ENCODE peak calls at places on chromosome 4, in five cellular contexts. Q is OCI-LY7, H is RWPE1, S is WTC11, Y is foreskin fibroblast. P is an unnamed sample.

GRCh38 chr4:75880278-75880677 is 22.0 kb downstream of the PPEF2 start:
- DNase-seq in H (no peak), Q (no peak), S (no peak), Y (no peak), P (no peak)

GRCh38 chr4:87073570-87074470 is 139.0 kb downstream of the AFF1 start:
- DNase-seq in Y (no peak), S (no peak), H (no peak), Q (peak; percentile 82), P (peak; percentile 72)

GRCh38 chr4:95044204-95044848 is 286.6 kb downstream of the BMPR1B start:
- DNase-seq in S (no peak), Q (no peak), Y (no peak), H (no peak), P (no peak)

GRCh38 chr4:94757192-94758140 is at the start of gene BMPR1B:
- DNase-seq in S (peak; percentile 24), H (peak; percentile 45), Q (no peak), Y (peak; percentile 40), P (peak; percentile 69)

GRCh38 chr4:181854142-181854541 is 389.1 kb upstream of the TENM3 start:
- DNase-seq in H (peak; percentile 26), Q (no peak), Y (no peak), S (no peak), P (no peak)

GRCh38 chr4:61068745-61069144 is 131.4 kb upstream of the ADGRL3 start:
- DNase-seq in Q (no peak), H (peak; percentile 1), S (no peak), Y (no peak), P (no peak)

GRCh38 chr4:186266699-186267467 is 894 bp downstream of the F11 start:
- DNase-seq in H (no peak), Q (no peak), S (peak; percentile 61), Y (no peak), P (no peak)

GRCh38 chr4:57943672-57944071 is 833.5 kb upstream of the IGFBP7 start:
- DNase-seq in S (no peak), Q (no peak), H (no peak), Y (no peak), P (no peak)

GRCh38 chr4:174631901-174632758 is 109.8 kb upstream of the HPGD start:
- DNase-seq in H (peak; percentile 45), Y (peak; percentile 8), Q (peak; percentile 49), S (no peak), P (no peak)

GRCh38 chr4:147787204-147787603 is 55.3 kb downstream of the ARHGAP10 start:
- DNase-seq in Y (peak; percentile 52), H (no peak), S (no peak), Q (no peak), P (no peak)

GRCh38 chr4:37769590-37769989 is 56.9 kb upstream of the PGM2 start:
- DNase-seq in Q (no peak), H (no peak), S (no peak), Y (no peak), P (no peak)

GRCh38 chr4:81428002-81428401 is 43.7 kb downstream of the RASGEF1B start:
- DNase-seq in H (no peak), S (no peak), Y (no peak), Q (no peak), P (no peak)

GRCh38 chr4:112885897-112886296 is 163.6 kb upstream of the ANK2 start:
- DNase-seq in S (peak; percentile 20), Y (no peak), H (no peak), Q (no peak), P (no peak)

GRCh38 chr4:112894480-112894879 is 155.0 kb upstream of the ANK2 start:
- DNase-seq in S (no peak), Y (no peak), Q (no peak), H (no peak), P (no peak)

GRCh38 chr4:112888617-112889016 is 160.8 kb upstream of the ANK2 start:
- DNase-seq in Q (no peak), H (no peak), S (no peak), Y (no peak), P (no peak)

GRCh38 chr4:112889619-112890294 is 159.7 kb upstream of the ANK2 start:
- DNase-seq in Q (no peak), H (no peak), S (no peak), Y (peak; percentile 82), P (no peak)

GRCh38 chr4:112889199-112889598 is 160.3 kb upstream of the ANK2 start:
- DNase-seq in S (no peak), Y (no peak), H (no peak), Q (no peak), P (no peak)
- TF ChIP-seq CTCF in S (no peak), Y (no peak), H (no peak), Q (no peak), P (no peak)

GRCh38 chr4:11418610-11419009 is 10.1 kb downstream of the HS3ST1 start:
- DNase-seq in Q (no peak), H (no peak), Y (no peak), S (no peak), P (peak; percentile 45)
- TF ChIP-seq CTCF in Q (no peak), H (no peak), Y (no peak), S (no peak), P (peak; percentile 80)

GRCh38 chr4:122826596-122827257 is at the start of gene FGF2:
- DNase-seq in S (peak; percentile 78), Q (no peak), Y (peak; percentile 65), H (peak; percentile 43), P (peak; percentile 62)

GRCh38 chr4:122827258-122827887 is 742 bp downstream of the FGF2 start:
- DNase-seq in Q (peak; percentile 1), S (peak; percentile 36), Y (peak; percentile 49), H (peak; percentile 41), P (peak; percentile 67)

GRCh38 chr4:122826000-122826595 is 533 bp upstream of the FGF2 start:
- DNase-seq in Y (no peak), Q (no peak), H (no peak), S (no peak), P (no peak)

GRCh38 chr4:122830392-122831095 is 3.9 kb downstream of the FGF2 start:
- DNase-seq in Q (no peak), S (no peak), H (no peak), Y (no peak), P (no peak)

GRCh38 chr4:122827899-122828601 is 1.4 kb downstream of the FGF2 start:
- DNase-seq in Q (peak; percentile 39), Y (peak; percentile 48), H (peak; percentile 53), S (peak; percentile 83), P (peak; percentile 47)
- TF ChIP-seq CTCF in Q (no peak), Y (peak; percentile 7), H (no peak), S (no peak), P (peak; percentile 6)

GRCh38 chr4:4861592-4862551 is 2.4 kb downstream of the MSX1 start:
- DNase-seq in H (no peak), S (no peak), Q (no peak), Y (no peak), P (no peak)

GRCh38 chr4:4860381-4860802 is 927 bp downstream of the MSX1 start:
- DNase-seq in S (no peak), Y (no peak), Q (no peak), H (no peak), P (no peak)

GRCh38 chr4:4859010-4859798 is at the start of gene MSX1:
- DNase-seq in Q (peak; percentile 5), H (peak; percentile 78), Y (peak; percentile 79), S (peak; percentile 94), P (peak; percentile 92)

GRCh38 chr4:4859799-4860380 is 425 bp downstream of the MSX1 start:
- DNase-seq in Y (no peak), Q (no peak), H (no peak), S (no peak), P (no peak)

GRCh38 chr4:4860803-4861591 is 1.5 kb downstream of the MSX1 start:
- DNase-seq in Y (no peak), S (peak; percentile 42), Q (no peak), H (no peak), P (no peak)
- TF ChIP-seq CTCF in Y (peak; percentile 16), S (no peak), Q (no peak), H (no peak), P (no peak)

GRCh38 chr4:140743194-140743931 is 12.8 kb downstream of the TBC1D9 start:
- DNase-seq in S (no peak), H (no peak), Q (peak; percentile 89), Y (peak; percentile 21), P (no peak)
- TF ChIP-seq CTCF in S (no peak), H (no peak), Q (peak; percentile 79), Y (no peak), P (peak; percentile 28)